ENCODE peak calls at places on chromosomes 5 and 9, in ten cellular contexts. R is PC-3, E is AG04450, B is cardiac muscle cell, H is dorsolateral prefrontal cortex, D is SK-N-SH, S is IMR-90, W is brain microvascular endothelial cell, N is left ventricle myocardium inferior, G is heart right ventricle. C is an unnamed sample.

GRCh38 chr9:120783611-120784047 is 9.6 kb downstream of the FBXW2 start:
- DNase-seq in N (no peak), H (no peak), S (peak), W (no peak), D (no peak), B (no peak), E (no peak), G (no peak), R (peak), C (no peak)

GRCh38 chr5:141234109-141234508 is 11.0 kb downstream of the PCDHB14 start:
- DNase-seq in B (no peak), W (no peak), N (no peak), G (no peak), H (no peak), S (peak), R (no peak), E (no peak), D (no peak), C (no peak)

GRCh38 chr5:39072915-39073758 is 1.1 kb downstream of the RICTOR start:
- DNase-seq in H (no peak), N (peak), D (peak), E (no peak), B (peak), W (peak), G (peak), R (peak), S (peak), C (peak)

GRCh38 chr9:126057869-126058467 is 268.7 kb upstream of the MVB12B start:
- DNase-seq in E (no peak), G (no peak), S (no peak), R (no peak), D (peak), N (no peak), W (no peak), B (no peak), H (no peak), C (no peak)

GRCh38 chr5:119515192-119515591 is 62.9 kb downstream of the HSD17B4 start:
- DNase-seq in E (no peak), G (no peak), R (peak), D (no peak), B (no peak), W (peak), H (no peak), N (no peak), S (peak), C (no peak)

GRCh38 chr5:92147263-92147662 is 764.1 kb upstream of the ARRDC3 start:
- DNase-seq in G (no peak), H (no peak), D (no peak), N (no peak), B (no peak), W (no peak), E (no peak), S (no peak), R (no peak), C (no peak)

GRCh38 chr9:78954286-78954685 is 617.5 kb upstream of the TLE4 start:
- DNase-seq in S (peak), H (no peak), W (no peak), N (no peak), D (no peak), R (no peak), G (no peak), B (no peak), E (no peak), C (no peak)

GRCh38 chr5:175854231-175855040 is 16.9 kb upstream of the CPLX2 start:
- DNase-seq in B (no peak), G (no peak), W (no peak), R (no peak), N (no peak), E (no peak), S (no peak), H (no peak), D (peak), C (no peak)

GRCh38 chr5:60024104-60024503 is 130.6 kb upstream of the PDE4D start:
- DNase-seq in R (no peak), N (no peak), W (no peak), B (no peak), H (no peak), G (no peak), E (no peak), S (no peak), D (no peak), C (no peak)

GRCh38 chr5:179385892-179386291 is 40.6 kb upstream of the ADAMTS2 start:
- DNase-seq in D (peak), S (no peak), G (no peak), R (no peak), E (no peak), H (no peak), B (no peak), W (peak), N (no peak), C (no peak)

GRCh38 chr5:170105643-170106611 is at the start of gene FOXI1:
- DNase-seq in B (no peak), G (no peak), R (no peak), D (peak), N (no peak), H (no peak), S (no peak), E (no peak), W (no peak), C (no peak)

GRCh38 chr5:172170251-172170701 is 17.7 kb downstream of the STK10 start:
- DNase-seq in E (no peak), G (peak), D (no peak), W (no peak), R (no peak), H (no peak), B (no peak), S (no peak), N (peak), C (no peak)

GRCh38 chr5:136819526-136820302 is 454.4 kb upstream of the TRPC7 start:
- DNase-seq in D (no peak), R (no peak), B (no peak), H (no peak), S (no peak), E (no peak), G (no peak), W (no peak), N (no peak), C (no peak)

GRCh38 chr9:77820293-77820954 is 172.3 kb upstream of the GNA14 start:
- DNase-seq in H (no peak), E (peak), G (no peak), D (no peak), W (peak), B (no peak), N (no peak), S (peak), R (peak), C (no peak)

GRCh38 chr5:128537306-128537998 is 593 bp downstream of the FBN2 start:
- DNase-seq in G (peak), E (no peak), H (peak), R (peak), B (no peak), W (peak), S (peak), D (peak), N (peak), C (peak)

GRCh38 chr5:1507016-1507375 is 16.8 kb downstream of the LPCAT1 start:
- DNase-seq in S (no peak), N (no peak), G (no peak), R (no peak), W (no peak), D (no peak), E (no peak), H (no peak), B (no peak), C (no peak)

GRCh38 chr9:76927540-76928240 is 21.8 kb upstream of the PRUNE2 start:
- DNase-seq in E (no peak), R (peak), S (peak), G (no peak), D (no peak), W (no peak), H (no peak), B (no peak), N (no peak), C (no peak)

GRCh38 chr5:137792291-137792690 is 38.1 kb upstream of the HNRNPA0 start:
- DNase-seq in W (no peak), G (no peak), R (no peak), S (no peak), D (no peak), E (no peak), N (no peak), H (no peak), B (no peak), C (no peak)

GRCh38 chr5:169350759-169351240 is 49.9 kb upstream of the SLIT3 start:
- DNase-seq in G (peak), R (peak), E (peak), N (no peak), S (peak), H (no peak), D (peak), W (peak), B (no peak), C (no peak)

GRCh38 chr9:94921072-94921471 is 194.6 kb downstream of the AOPEP start:
- DNase-seq in D (no peak), G (no peak), W (peak), S (peak), E (no peak), R (peak), B (peak), N (no peak), H (no peak), C (no peak)

GRCh38 chr5:71475788-71476384 is 20.4 kb downstream of the BDP1 start:
- DNase-seq in W (no peak), B (peak), H (no peak), G (no peak), N (no peak), D (peak), E (no peak), S (peak), R (peak), C (no peak)

GRCh38 chr5:32828492-32828891 is 117.4 kb downstream of the NPR3 start:
- DNase-seq in H (no peak), D (no peak), R (peak), N (no peak), S (peak), G (no peak), E (no peak), W (no peak), B (no peak), C (no peak)

GRCh38 chr9:117907420-117907819 is 203.2 kb downstream of the TLR4 start:
- DNase-seq in R (no peak), D (peak), S (no peak), W (no peak), H (no peak), G (no peak), B (no peak), N (no peak), E (no peak), C (no peak)

DNA sequence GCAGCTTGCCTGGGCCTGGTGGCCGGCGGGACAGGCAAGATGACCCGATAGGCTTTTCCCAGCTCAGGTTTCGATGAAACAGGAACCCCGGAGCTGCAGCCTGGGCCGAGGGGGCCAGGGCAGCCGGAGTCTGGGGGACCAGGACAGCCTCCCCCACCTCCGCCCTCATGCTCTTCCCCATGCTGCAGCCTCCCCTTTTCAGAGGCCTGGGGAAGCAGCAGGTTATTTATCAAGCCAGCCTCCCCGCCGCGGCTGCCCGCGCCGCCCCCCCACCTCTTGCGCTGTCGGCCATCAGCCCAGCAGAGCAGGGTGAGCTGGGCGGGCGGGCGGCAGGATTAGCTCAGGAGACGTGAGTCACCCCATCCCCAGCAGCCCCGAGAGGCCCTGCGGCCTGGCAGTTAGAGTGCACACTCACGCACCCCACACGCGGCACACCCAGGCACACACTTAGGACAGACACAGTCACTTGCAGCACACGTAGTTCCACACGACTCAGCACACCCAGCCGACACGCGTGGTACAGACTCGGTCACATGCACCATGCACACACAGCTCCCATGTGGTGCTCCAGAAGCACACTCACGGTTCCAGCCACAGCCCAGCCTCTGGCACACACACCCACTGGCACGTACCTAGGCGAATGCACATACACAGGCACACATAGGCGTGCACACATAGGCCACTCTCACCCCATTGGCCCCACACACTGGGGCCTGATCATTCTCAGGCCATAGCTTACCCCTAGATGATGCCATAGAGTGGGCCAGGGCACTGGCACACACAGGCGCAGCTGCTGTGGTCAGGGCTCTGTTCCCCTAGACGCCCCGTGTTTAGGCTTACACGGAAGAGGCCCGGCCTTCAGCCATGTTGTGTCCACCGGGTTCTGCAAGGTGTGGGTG is 13.0 kb downstream of the CXXC5 start:
- DNase-seq in D (peak), N (peak), R (peak), B (no peak), H (peak), S (peak), E (peak), W (peak), G (peak), C (peak)
- H3K4me3 ChIP-seq in D (no peak), N (peak), R (peak), B (no peak), H (peak), S (no peak), E (peak), W (no peak), G (no peak), C (peak)

GRCh38 chr9:91200692-91201336 is 160.9 kb downstream of the AUH start:
- DNase-seq in W (no peak), B (no peak), S (no peak), R (no peak), H (no peak), G (no peak), E (no peak), N (no peak), D (no peak), C (no peak)

GRCh38 chr9:91198405-91198804 is 163.3 kb downstream of the AUH start:
- DNase-seq in B (no peak), E (no peak), D (no peak), R (no peak), G (no peak), S (no peak), W (no peak), N (no peak), H (no peak), C (no peak)

GRCh38 chr9:91197232-91198181 is 164.2 kb downstream of the AUH start:
- DNase-seq in D (no peak), E (peak), W (peak), G (peak), R (peak), N (peak), B (no peak), S (peak), H (no peak), C (peak)

GRCh38 chr9:91202757-91203283 is 158.9 kb downstream of the AUH start:
- DNase-seq in N (no peak), G (no peak), B (no peak), S (no peak), R (no peak), E (no peak), W (no peak), D (no peak), H (no peak), C (no peak)

GRCh38 chr9:91199739-91200497 is 161.8 kb downstream of the AUH start:
- DNase-seq in S (no peak), H (no peak), R (no peak), W (no peak), N (no peak), E (no peak), G (no peak), B (no peak), D (no peak), C (no peak)
- H3K27ac ChIP-seq in S (peak), H (no peak), R (no peak), W (no peak), N (no peak), E (no peak), G (no peak), B (no peak), D (no peak), C (no peak)

GRCh38 chr9:137212520-137212919 is 7.0 kb downstream of the NDOR1 start:
- DNase-seq in G (no peak), R (no peak), B (no peak), S (no peak), D (no peak), N (no peak), H (no peak), E (no peak), W (no peak), C (no peak)

GRCh38 chr9:137214620-137215019 is 7.4 kb downstream of the RNF208 start:
- DNase-seq in R (no peak), G (no peak), S (no peak), D (no peak), N (no peak), H (no peak), W (no peak), B (no peak), E (no peak), C (no peak)

GRCh38 chr9:137211532-137211931 is 6.0 kb downstream of the NDOR1 start:
- DNase-seq in R (no peak), H (no peak), D (no peak), E (no peak), S (no peak), N (no peak), B (no peak), W (no peak), G (no peak), C (no peak)

GRCh38 chr9:137215196-137215986 is 6.6 kb downstream of the RNF208 start:
- DNase-seq in R (no peak), S (no peak), B (no peak), E (no peak), G (no peak), W (no peak), H (no peak), D (no peak), N (no peak), C (no peak)

GRCh38 chr9:137213160-137214060 is 7.9 kb downstream of the NDOR1 start:
- DNase-seq in W (no peak), S (no peak), H (no peak), R (no peak), B (no peak), D (peak), G (no peak), E (no peak), N (no peak), C (no peak)
- TF ChIP-seq CTCF in W (peak), S (peak), H (no peak), R (peak), B (no peak), D (peak), G (no peak), E (no peak), N (no peak), C (no peak)

GRCh38 chr9:69671904-69672827 is at the start of gene APBA1:
- DNase-seq in G (peak), H (peak), N (peak), E (no peak), R (no peak), S (peak), B (peak), W (peak), D (peak), C (peak)

GRCh38 chr9:69674112-69674511 is 1.9 kb upstream of the APBA1 start:
- DNase-seq in R (peak), G (no peak), H (no peak), S (no peak), D (no peak), B (no peak), E (no peak), N (no peak), W (no peak), C (no peak)

GRCh38 chr9:69674741-69675438 is 2.7 kb upstream of the APBA1 start:
- DNase-seq in H (no peak), E (peak), N (no peak), R (peak), B (no peak), W (peak), D (no peak), G (no peak), S (peak), C (no peak)

GRCh38 chr9:69672828-69673640 is 863 bp upstream of the APBA1 start:
- DNase-seq in G (peak), S (peak), H (peak), B (peak), N (peak), R (peak), W (peak), D (peak), E (peak), C (peak)

GRCh38 chr9:69671291-69671903 is 774 bp downstream of the APBA1 start:
- DNase-seq in N (no peak), S (no peak), B (no peak), W (no peak), E (no peak), H (no peak), D (no peak), R (no peak), G (peak), C (no peak)
- H3K4me3 ChIP-seq in N (peak), S (peak), B (peak), W (peak), E (peak), H (peak), D (peak), R (peak), G (peak), C (peak)

GRCh38 chr5:176875014-176875550 is 24.1 kb downstream of the HK3 start:
- DNase-seq in B (no peak), E (no peak), D (no peak), N (no peak), S (no peak), W (no peak), G (no peak), H (no peak), R (no peak), C (no peak)
- H3K27ac ChIP-seq in B (no peak), E (no peak), D (no peak), N (no peak), S (no peak), W (no peak), G (no peak), H (peak), R (no peak), C (no peak)

DNA sequence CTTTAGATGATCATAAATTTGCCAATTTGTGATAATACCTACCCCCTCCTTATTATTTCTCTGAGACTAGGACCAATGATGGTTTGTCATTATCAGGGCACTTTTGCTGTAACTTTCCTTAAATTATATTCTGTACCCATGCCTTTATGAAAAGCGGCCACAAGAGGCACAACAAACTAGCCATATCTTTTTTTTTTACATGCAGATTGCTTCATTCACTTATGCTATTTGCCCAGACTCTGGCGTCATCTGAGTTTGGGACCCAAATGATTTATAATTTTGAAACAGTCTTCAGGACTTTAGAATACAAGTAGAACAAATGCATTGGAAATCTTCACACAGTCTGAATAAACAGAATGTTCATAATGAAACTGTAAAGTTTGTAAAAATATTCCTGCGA is 408.1 kb downstream of the MAT2B start:
- DNase-seq in R (no peak), H (no peak), G (no peak), S (peak), B (no peak), D (no peak), W (no peak), E (no peak), N (no peak), C (no peak)
- TF ChIP-seq CTCF in R (peak), H (no peak), G (no peak), S (no peak), B (peak), D (peak), W (peak), E (no peak), N (no peak), C (no peak)

DNA sequence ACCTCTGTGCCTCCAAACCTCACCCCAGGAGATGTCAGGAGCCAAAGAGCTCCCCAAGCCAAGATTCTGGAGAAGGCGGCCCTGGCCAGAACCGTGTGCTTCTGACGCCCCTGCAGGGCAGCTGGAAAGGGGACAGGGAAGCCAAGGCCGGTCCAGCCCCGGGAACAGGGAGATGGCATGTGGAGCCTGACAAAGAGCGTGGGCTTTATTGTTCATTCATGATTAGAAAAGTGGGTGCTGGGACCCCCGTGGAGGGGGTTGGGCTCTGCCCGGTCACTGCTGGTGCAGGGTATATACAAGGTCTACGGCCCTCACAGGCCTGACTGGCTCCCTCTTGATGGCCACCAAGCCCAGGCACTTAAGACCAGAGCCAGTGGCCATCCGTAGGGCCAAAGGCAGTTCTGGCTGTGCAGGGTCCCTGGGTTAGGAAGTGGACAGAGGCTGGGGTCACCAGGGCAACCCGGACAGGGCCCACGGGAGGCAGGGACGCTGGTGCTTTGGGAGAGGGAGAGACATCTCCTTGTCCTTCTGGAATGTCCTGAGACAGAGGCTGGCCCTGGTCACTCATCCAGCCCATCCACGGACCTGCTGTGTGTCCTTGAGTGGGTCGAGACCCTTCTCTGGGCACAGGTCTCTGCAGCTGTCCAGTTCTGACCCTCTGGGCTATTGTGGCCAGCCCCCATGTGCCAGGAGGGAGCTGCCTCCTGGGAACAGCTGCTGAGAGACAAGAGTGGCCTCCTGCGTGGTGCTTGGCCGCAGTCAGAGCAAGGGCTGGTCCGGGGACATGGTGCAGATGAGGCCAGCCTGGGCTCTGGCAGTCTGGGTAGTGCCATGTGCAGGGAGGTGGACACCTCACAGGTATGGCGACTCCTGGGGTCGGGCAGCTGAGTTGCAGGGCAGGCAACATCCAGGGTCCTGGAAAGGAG is 12.5 kb downstream of the NINJ1 start:
- DNase-seq in B (no peak), S (no peak), N (peak), D (no peak), E (no peak), W (no peak), G (no peak), H (peak), R (no peak), C (peak)
- H3K4me3 ChIP-seq in B (no peak), S (no peak), N (no peak), D (no peak), E (no peak), W (no peak), G (no peak), H (no peak), R (no peak), C (no peak)